ENCODE peak calls at places on chromosomes 12 and 14, in four cellular contexts. I is H9, M is IMR-90, Y is H1. N is an unnamed sample.

GRCh38 chr12:25648460-25648859 is 95.4 kb upstream of the LMNTD1 start:
- DNase-seq in M (peak), Y (peak), I (peak), N (peak)

GRCh38 chr12:88122666-88123065 is 19.2 kb downstream of the CEP290 start:
- DNase-seq in Y (no peak), M (no peak), I (no peak), N (no peak)

GRCh38 chr12:103387385-103387784 is 108.4 kb downstream of the C12orf42 start:
- DNase-seq in Y (no peak), M (no peak), I (no peak), N (no peak)

GRCh38 chr12:66168410-66168809 is 1.4 kb downstream of the TMBIM4 start:
- DNase-seq in M (no peak), I (no peak), Y (no peak), N (no peak)

GRCh38 chr12:39587247-39587646 is 32.4 kb downstream of the ABCD2 start:
- DNase-seq in M (no peak), Y (no peak), I (no peak), N (no peak)

GRCh38 chr14:74176404-74176788 is 62.9 kb upstream of the VSX2 start:
- DNase-seq in Y (no peak), M (no peak), I (no peak), N (no peak)

GRCh38 chr14:70655110-70655826 is 13.6 kb downstream of the TTC9 start:
- DNase-seq in M (no peak), I (peak), Y (no peak), N (peak)

GRCh38 chr12:79455314-79455713 is 235.4 kb downstream of the PAWR start:
- DNase-seq in I (no peak), Y (no peak), M (peak), N (peak)

GRCh38 chr12:49621651-49622500 is 1.5 kb upstream of the PRPF40B start:
- DNase-seq in M (no peak), Y (no peak), I (no peak), N (no peak)

GRCh38 chr12:19474147-19474546 is 34.9 kb downstream of the AEBP2 start:
- DNase-seq in I (no peak), Y (no peak), M (no peak), N (no peak)

GRCh38 chr12:49066120-49066519 is 3.7 kb downstream of the RHEBL1 start:
- DNase-seq in M (no peak), I (no peak), Y (no peak), N (peak)

GRCh38 chr12:63276537-63277365 is 125.8 kb upstream of the AVPR1A start:
- DNase-seq in M (peak), I (peak), Y (peak), N (peak)

GRCh38 chr12:111034911-111035577 is 114.7 kb upstream of the MYL2 start:
- DNase-seq in Y (no peak), M (no peak), I (peak), N (peak)

GRCh38 chr14:22740020-22740419 is 26.5 kb upstream of the OXA1L start:
- DNase-seq in I (no peak), M (no peak), Y (no peak), N (no peak)

GRCh38 chr14:69328765-69329164 is 68.8 kb downstream of the GALNT16 start:
- DNase-seq in I (no peak), M (no peak), Y (no peak), N (no peak)

GRCh38 chr12:109883429-109883828 is 3.1 kb upstream of the GLTP start:
- DNase-seq in M (no peak), Y (no peak), I (no peak), N (no peak)

GRCh38 chr12:133058203-133059125 is 21.2 kb downstream of the ZNF84 start:
- DNase-seq in M (peak), Y (no peak), I (no peak), N (peak)

GRCh38 chr12:90020006-90020405 is 311.4 kb upstream of the ATP2B1 start:
- DNase-seq in M (peak), I (no peak), Y (no peak), N (no peak)

GRCh38 chr12:28086521-28086920 is 103.7 kb upstream of the CCDC91 start:
- DNase-seq in M (no peak), I (no peak), Y (no peak), N (no peak)

GRCh38 chr14:58414845-58415244 is 12.5 kb downstream of the TIMM9 start:
- DNase-seq in I (no peak), M (no peak), Y (no peak), N (peak)

GRCh38 chr14:105085766-105086165 is 20.5 kb upstream of the GPR132 start:
- DNase-seq in M (no peak), Y (no peak), I (no peak), N (no peak)

GRCh38 chr12:10540776-10541205 is 35.1 kb downstream of the EIF2S3B start:
- DNase-seq in Y (no peak), I (no peak), M (no peak), N (no peak)

GRCh38 chr14:104574978-104575377 is 4.6 kb upstream of the C14orf180 start:
- DNase-seq in M (no peak), I (no peak), Y (no peak), N (no peak)

GRCh38 chr14:93090826-93091583 is 24.7 kb downstream of the ITPK1 start:
- DNase-seq in M (no peak), Y (no peak), I (no peak), N (no peak)
- H3K56ac ChIP-seq in M (no peak), Y (no peak), I (no peak), N (no peak)

GRCh38 chr12:23895792-23896218 is 53.7 kb downstream of the SOX5 start:
- DNase-seq in I (peak), M (no peak), Y (peak), N (peak)

GRCh38 chr12:23898121-23898520 is 51.3 kb downstream of the SOX5 start:
- DNase-seq in M (no peak), I (no peak), Y (no peak), N (no peak)

GRCh38 chr12:23893611-23894010 is 55.9 kb downstream of the SOX5 start:
- DNase-seq in M (no peak), I (no peak), Y (no peak), N (no peak)

DNA sequence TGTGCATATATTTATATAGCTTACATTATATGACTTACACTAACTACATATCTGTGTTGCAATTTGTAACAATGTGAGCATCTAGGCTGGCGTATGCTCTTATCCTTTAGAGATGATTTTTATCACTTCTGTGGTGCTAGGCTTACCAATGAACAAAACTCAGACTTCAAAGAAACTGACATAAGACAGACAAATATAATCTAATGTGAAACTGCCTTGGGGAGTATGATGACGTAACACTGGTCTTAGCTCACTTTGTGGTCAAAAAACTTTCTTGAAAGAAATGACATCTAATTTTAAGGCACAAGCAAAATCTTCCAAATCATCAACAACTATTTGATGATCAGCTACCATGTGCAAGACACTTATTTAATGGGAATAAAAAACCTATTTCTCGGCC is 50.0 kb downstream of the SOX5 start:
- DNase-seq in I (no peak), Y (no peak), M (no peak), N (no peak)
- H2BK120ac ChIP-seq in I (no peak), Y (no peak), M (no peak), N (no peak)

DNA sequence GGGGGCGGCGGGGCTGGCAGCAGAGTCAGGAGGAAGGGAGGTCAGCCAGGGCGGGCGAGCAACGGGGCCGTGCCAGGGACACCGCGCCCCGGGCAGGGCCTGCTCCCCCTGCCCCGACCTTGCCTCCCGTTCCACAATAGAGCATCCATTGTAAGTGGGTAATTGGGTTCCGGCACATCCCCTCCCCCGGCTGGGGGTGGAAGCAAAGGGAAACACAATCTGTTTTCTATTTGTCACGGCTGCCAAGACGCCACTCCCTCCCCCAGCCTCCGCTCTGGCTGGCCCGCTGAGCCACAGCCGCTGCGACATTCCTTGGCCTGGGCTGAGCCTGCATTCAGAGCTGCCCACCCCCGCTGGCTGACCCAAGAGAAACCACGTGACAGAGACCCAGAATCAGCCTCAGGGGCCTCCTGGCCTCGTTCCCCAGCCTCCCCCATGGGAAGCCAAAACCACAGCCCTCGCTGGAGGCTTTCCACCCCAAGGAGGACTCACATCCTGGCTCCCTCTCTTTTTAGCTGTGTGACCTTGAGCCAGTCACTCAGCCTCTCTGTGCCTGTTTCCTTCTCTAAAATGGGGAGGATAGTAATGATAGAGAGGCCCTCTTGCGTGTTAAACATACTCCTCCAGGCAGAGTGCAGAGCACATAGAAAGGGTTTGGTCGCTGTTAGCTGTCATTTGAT is 117.6 kb downstream of the SCARB1 start:
- DNase-seq in I (peak), M (peak), Y (peak), N (peak)
- H3K27ac ChIP-seq in I (no peak), M (peak), Y (peak), N (no peak)

GRCh38 chr12:13165578-13166120 is 30.9 kb upstream of the EMP1 start:
- DNase-seq in Y (no peak), I (no peak), M (peak), N (peak)

GRCh38 chr12:13164859-13165577 is 31.5 kb upstream of the EMP1 start:
- DNase-seq in Y (no peak), M (no peak), I (no peak), N (no peak)

GRCh38 chr12:13167906-13168305 is 28.6 kb upstream of the EMP1 start:
- DNase-seq in I (no peak), M (no peak), Y (no peak), N (no peak)

GRCh38 chr12:13169255-13169654 is 27.3 kb upstream of the EMP1 start:
- DNase-seq in I (no peak), Y (no peak), M (no peak), N (no peak)

DNA sequence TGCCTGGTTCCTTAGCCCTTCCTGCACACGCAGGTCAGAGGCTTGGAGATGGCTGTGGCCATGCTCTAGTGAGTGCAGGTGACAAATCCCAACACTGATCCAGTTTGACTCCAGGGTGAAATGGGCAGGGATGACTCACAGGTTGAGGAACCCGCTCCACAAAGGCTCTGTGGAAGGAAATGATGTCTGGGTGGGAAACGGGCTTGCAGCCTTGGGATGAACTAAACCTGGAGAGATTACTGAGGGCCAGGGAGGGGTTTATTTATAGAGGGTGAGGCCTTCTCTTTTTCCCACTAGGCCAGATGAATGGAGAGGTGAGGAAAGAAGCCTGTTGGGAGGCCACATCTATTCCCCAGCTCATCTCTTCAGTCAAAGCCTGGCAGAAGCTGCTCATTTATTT is 29.3 kb upstream of the EMP1 start:
- DNase-seq in I (no peak), Y (no peak), M (no peak), N (no peak)
- H3K56ac ChIP-seq in I (no peak), Y (no peak), M (no peak), N (no peak)

GRCh38 chr14:75298187-75298985 is 19.8 kb downstream of the FOS start:
- DNase-seq in M (no peak), Y (no peak), I (no peak), N (no peak)

GRCh38 chr14:75299064-75299463 is 20.4 kb downstream of the FOS start:
- DNase-seq in Y (no peak), M (no peak), I (no peak), N (peak)

GRCh38 chr14:75303415-75303814 is 24.8 kb downstream of the FOS start:
- DNase-seq in M (peak), Y (no peak), I (peak), N (peak)

GRCh38 chr14:75299576-75299975 is 20.9 kb downstream of the FOS start:
- DNase-seq in Y (no peak), M (no peak), I (no peak), N (no peak)

GRCh38 chr14:75301666-75302325 is 23.2 kb downstream of the FOS start:
- DNase-seq in M (no peak), Y (no peak), I (no peak), N (no peak)
- H2BK120ac ChIP-seq in M (no peak), Y (no peak), I (no peak), N (no peak)

DNA sequence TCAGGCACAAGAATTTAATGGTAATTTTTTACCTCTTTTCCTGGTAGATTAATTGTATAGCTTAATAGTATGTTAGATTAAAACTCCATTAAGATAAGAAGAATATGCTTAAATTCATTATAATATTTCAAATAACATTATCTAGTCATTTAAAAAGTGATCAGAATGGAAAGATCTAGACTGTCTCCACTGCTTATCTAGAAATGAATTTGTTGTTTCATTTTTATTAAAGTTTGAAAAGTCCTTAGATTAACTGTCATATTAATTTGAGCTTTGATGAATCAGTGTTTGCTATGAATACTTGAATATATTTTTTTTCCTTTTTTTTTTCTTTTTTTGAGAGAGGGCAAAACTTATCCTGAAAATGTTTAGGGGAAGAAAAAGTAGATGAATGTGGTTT is 236.6 kb upstream of the NPAS3 start:
- DNase-seq in I (no peak), Y (no peak), M (no peak), N (no peak)
- H3K27ac ChIP-seq in I (no peak), Y (no peak), M (no peak), N (no peak)